ENCODE peak calls at places on chromosomes 2 and 18, in four cellular contexts. G, H, N and O are unnamed samples.

GRCh38 chr2:134745023-134745422 is 26.2 kb upstream of the TMEM163 start:
- DNase-seq in N (no peak), G (no peak), H (no peak), O (no peak)

GRCh38 chr2:172090044-172090946 is 5.0 kb downstream of the DLX1 start:
- DNase-seq in G (no peak), N (no peak), H (no peak), O (no peak)

GRCh38 chr2:217064234-217065103 is 204.6 kb upstream of the TNP1 start:
- DNase-seq in N (no peak), G (peak), H (peak), O (no peak)

GRCh38 chr2:58959996-58960395 is 718.9 kb upstream of the FANCL start:
- DNase-seq in G (no peak), N (no peak), H (no peak), O (no peak)

GRCh38 chr2:65458999-65459398 is 26.6 kb upstream of the SPRED2 start:
- DNase-seq in G (no peak), H (no peak), N (no peak), O (no peak)

GRCh38 chr18:66621816-66622576 is 18.1 kb upstream of the CDH19 start:
- DNase-seq in N (no peak), H (no peak), G (no peak), O (no peak)

GRCh38 chr2:238784671-238785527 is 63.0 kb upstream of the TWIST2 start:
- DNase-seq in G (peak), H (peak), N (peak), O (peak)

GRCh38 chr2:38602136-38602731 is 494 bp downstream of the HNRNPLL start:
- DNase-seq in H (no peak), G (no peak), N (peak), O (no peak)

GRCh38 chr2:148888003-148888501 is 13.0 kb downstream of the KIF5C start:
- DNase-seq in N (no peak), H (no peak), G (no peak), O (no peak)

GRCh38 chr2:69514406-69514805 is 77.2 kb upstream of the NFU1 start:
- DNase-seq in H (peak), G (peak), N (no peak), O (peak)

GRCh38 chr18:77001041-77001440 is 131.5 kb downstream of the MBP start:
- DNase-seq in G (no peak), H (no peak), N (no peak), O (no peak)

GRCh38 chr2:205407984-205408383 is 274.3 kb upstream of the NRP2 start:
- DNase-seq in G (peak), N (no peak), H (peak), O (peak)

GRCh38 chr18:66193938-66194337 is 410.0 kb downstream of the CDH19 start:
- DNase-seq in G (no peak), N (no peak), H (no peak), O (no peak)

GRCh38 chr2:171365232-171365631 is 68.6 kb downstream of the METTL8 start:
- DNase-seq in G (no peak), N (no peak), H (no peak), O (no peak)

GRCh38 chr2:31539505-31539904 is 41.2 kb downstream of the SRD5A2 start:
- DNase-seq in G (no peak), N (no peak), H (no peak), O (no peak)

GRCh38 chr2:64404002-64404731 is 49.8 kb upstream of the LGALSL start:
- DNase-seq in H (peak), G (peak), N (no peak), O (peak)

GRCh38 chr2:191835539-191836350 is 11.1 kb downstream of the CAVIN2 start:
- DNase-seq in H (no peak), N (no peak), G (peak), O (no peak)

GRCh38 chr2:7722212-7722910 is 805.1 kb downstream of the RNF144A start:
- DNase-seq in N (no peak), H (no peak), G (no peak), O (no peak)

GRCh38 chr2:137511526-137511925 is 452.7 kb upstream of the HNMT start:
- DNase-seq in H (no peak), G (no peak), N (no peak), O (no peak)

GRCh38 chr2:38261569-38262513 is 115.2 kb downstream of the ATL2 start:
- DNase-seq in G (no peak), N (no peak), H (no peak), O (no peak)

GRCh38 chr2:67290451-67290991 is 106.6 kb upstream of the ETAA1 start:
- DNase-seq in G (peak), N (no peak), H (peak), O (peak)

GRCh38 chr2:146734042-146734715 is 1110.7 kb upstream of the ACVR2A start:
- DNase-seq in N (peak), G (peak), H (peak), O (peak)

GRCh38 chr2:196515041-196515440 is 124.5 kb upstream of the CCDC150 start:
- DNase-seq in H (no peak), G (no peak), N (no peak), O (no peak)

GRCh38 chr2:197163755-197164753 is 146.5 kb downstream of the ANKRD44 start:
- DNase-seq in G (no peak), H (no peak), N (no peak), O (no peak)

GRCh38 chr2:212538156-212539144 is at the start of gene ERBB4:
- DNase-seq in H (no peak), N (no peak), G (no peak), O (no peak)

GRCh38 chr2:166344286-166345113 is 31.2 kb downstream of the SCN9A start:
- DNase-seq in N (peak), H (peak), G (peak), O (no peak)

GRCh38 chr2:100427627-100428258 is 10.3 kb upstream of the CHST10 start:
- DNase-seq in H (peak), G (peak), N (no peak), O (no peak)

GRCh38 chr2:7014201-7014640 is 97.0 kb downstream of the RNF144A start:
- DNase-seq in G (peak), N (no peak), H (no peak), O (no peak)

GRCh38 chr18:75491361-75491760 is 63.9 kb upstream of the SMIM21 start:
- DNase-seq in G (no peak), H (no peak), N (no peak), O (no peak)

GRCh38 chr2:138919336-138919735 is 139.1 kb upstream of the NXPH2 start:
- DNase-seq in G (no peak), N (no peak), H (no peak), O (no peak)

GRCh38 chr2:167966937-167967913 is 280.2 kb downstream of the STK39 start:
- DNase-seq in G (no peak), N (no peak), H (peak), O (no peak)

GRCh38 chr2:171669121-171669520 is 18.1 kb upstream of the DYNC1I2 start:
- DNase-seq in H (no peak), N (no peak), G (no peak), O (no peak)

GRCh38 chr18:28313602-28314001 is 136.7 kb upstream of the CDH2 start:
- DNase-seq in G (no peak), H (no peak), N (no peak), O (no peak)

GRCh38 chr2:62611820-62612219 is 93.7 kb upstream of the EHBP1 start:
- DNase-seq in N (no peak), H (no peak), G (peak), O (no peak)

GRCh38 chr18:48715651-48716354 is 177.0 kb downstream of the CTIF start:
- DNase-seq in G (no peak), N (no peak), H (no peak), O (no peak)

GRCh38 chr2:109264595-109265328 is 135.8 kb downstream of the SH3RF3 start:
- DNase-seq in G (peak), N (no peak), H (peak), O (peak)

GRCh38 chr2:171478345-171478744 is 43.9 kb upstream of the CYBRD1 start:
- DNase-seq in N (no peak), H (no peak), G (peak), O (no peak)

GRCh38 chr2:263774-264492 is at the start of gene SH3YL1:
- DNase-seq in G (no peak), N (no peak), H (peak), O (no peak)

GRCh38 chr2:3172265-3172935 is 205.2 kb downstream of the EIPR1 start:
- DNase-seq in H (no peak), N (no peak), G (no peak), O (no peak)
- TF ChIP-seq CTCF in H (no peak), N (no peak), G (no peak), O (no peak)

DNA sequence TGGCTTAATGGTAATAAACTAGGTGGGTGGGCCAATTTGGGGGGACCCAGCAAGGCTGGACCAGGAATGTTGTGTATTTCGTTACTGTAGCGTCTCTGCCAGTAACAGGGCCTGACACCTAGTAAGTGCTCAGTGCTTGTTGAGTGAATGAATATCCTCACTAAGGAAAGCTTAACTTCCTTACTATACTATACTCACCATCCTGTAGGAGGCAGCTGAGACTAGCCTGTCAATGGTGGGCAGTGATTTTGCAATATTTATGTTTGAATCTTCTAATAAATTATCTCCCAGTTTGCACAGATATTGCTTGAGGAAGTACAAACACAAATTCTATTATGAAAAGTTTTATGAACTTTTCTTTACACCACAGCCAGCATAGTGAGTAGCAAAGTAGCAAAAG is 370.7 kb upstream of the SYT4 start:
- DNase-seq in N (no peak), G (no peak), H (peak), O (no peak)
- TF ChIP-seq CTCF in N (no peak), G (no peak), H (no peak), O (peak)

GRCh38 chr2:43126817-43127207 is 99.6 kb downstream of the ZFP36L2 start:
- DNase-seq in N (no peak), G (no peak), H (no peak), O (no peak)

GRCh38 chr2:43127208-43127940 is 99.0 kb downstream of the ZFP36L2 start:
- DNase-seq in N (peak), H (peak), G (no peak), O (no peak)

GRCh38 chr2:43129254-43129653 is 97.2 kb downstream of the ZFP36L2 start:
- DNase-seq in H (no peak), G (no peak), N (no peak), O (no peak)

GRCh38 chr2:43129676-43130547 is 96.5 kb downstream of the ZFP36L2 start:
- DNase-seq in G (no peak), H (peak), N (no peak), O (no peak)

DNA sequence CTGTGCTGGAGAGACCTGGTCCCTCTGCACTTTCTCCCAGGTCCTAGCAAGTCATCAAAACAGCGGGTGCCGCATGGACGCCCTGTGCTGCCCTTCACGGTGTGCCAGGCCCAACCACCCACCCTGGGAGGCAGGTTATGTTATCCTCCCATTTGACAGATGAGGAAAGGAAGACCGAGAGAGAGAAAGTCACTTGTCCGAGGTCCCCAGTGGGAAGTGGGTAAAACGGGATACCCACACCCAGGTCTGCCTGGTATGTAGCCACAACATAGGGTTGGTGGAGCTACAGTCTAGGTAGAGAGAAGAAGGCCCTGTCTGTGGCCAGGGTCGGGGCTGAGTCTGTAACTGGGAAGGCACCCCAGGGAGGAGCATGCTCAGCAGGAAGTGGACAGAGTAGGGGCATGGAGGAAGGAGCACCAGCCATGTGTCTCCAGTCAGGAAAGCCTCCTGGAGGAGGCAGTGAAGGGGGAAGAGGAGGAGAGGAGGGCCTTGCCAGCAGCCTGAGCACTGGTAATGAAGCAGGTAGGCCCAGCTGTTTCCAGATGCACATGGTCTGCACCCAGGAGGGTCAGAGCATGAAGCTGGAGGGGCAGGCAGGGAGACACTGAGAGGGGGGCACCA is 98.4 kb downstream of the ZFP36L2 start:
- DNase-seq in G (no peak), N (no peak), H (no peak), O (no peak)
- TF ChIP-seq CTCF in G (no peak), N (no peak), H (no peak), O (no peak)

DNA sequence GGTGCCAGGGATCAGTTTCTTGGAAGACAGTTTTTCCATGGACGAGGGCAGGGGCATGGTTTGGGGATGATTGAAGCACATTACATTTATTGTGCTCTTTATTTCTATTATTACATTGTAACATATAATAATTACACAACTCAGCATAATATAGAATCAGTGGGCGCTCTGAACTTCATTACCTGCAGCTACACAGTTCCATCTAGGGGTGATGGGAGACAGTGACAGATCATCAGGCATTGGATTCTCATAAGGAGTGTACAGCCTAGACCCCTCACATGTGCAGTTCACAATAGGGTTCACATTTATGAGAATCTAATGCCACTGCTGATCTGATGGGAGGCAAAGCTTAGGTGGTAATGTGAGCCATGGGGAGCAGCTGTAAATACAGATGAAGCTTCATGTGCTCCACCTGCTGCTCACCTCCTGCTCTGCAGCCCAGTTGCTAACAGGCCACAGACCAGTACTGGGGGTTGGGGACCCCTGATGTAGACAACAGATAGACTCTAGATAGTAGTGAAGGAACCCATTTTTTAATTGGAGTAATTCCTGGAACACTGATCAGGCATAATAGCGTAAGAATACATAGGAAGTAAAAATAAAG is 41.5 kb upstream of the MC4R start:
- DNase-seq in H (peak), G (no peak), N (no peak), O (no peak)
- TF ChIP-seq CTCF in H (peak), G (peak), N (peak), O (peak)

GRCh38 chr2:10162586-10163497 is 40.3 kb downstream of the RRM2 start:
- DNase-seq in N (no peak), H (no peak), G (no peak), O (no peak)
- TF ChIP-seq CTCF in N (no peak), H (no peak), G (peak), O (peak)